ENCODE peak calls at places on chromosome 17, in nine cellular contexts. I, Q, T, S, U, F, C, G and Y are unnamed samples.

GRCh38 chr17:27502526-27503324 is 46.5 kb downstream of the KSR1 start:
- DNase-seq in I (no peak), Q (peak; percentile 80), T (no peak), S (peak; percentile 10), U (peak; percentile 78), F (no peak), C (peak; percentile 87), G (no peak), Y (no peak)

GRCh38 chr17:68197091-68197996 is 50.5 kb upstream of the AMZ2 start:
- DNase-seq in I (peak; percentile 37), Q (no peak), T (no peak), S (no peak), U (no peak), F (no peak), C (no peak), G (peak; percentile 69), Y (no peak)

GRCh38 chr17:81426676-81427445 is 31.6 kb downstream of the BAHCC1 start:
- DNase-seq in I (no peak), Q (no peak), T (no peak), S (no peak), U (no peak), F (no peak), C (no peak), G (no peak), Y (no peak)

GRCh38 chr17:56823848-56824247 is 9.9 kb downstream of the C17orf67 start:
- DNase-seq in I (no peak), Q (no peak), T (no peak), S (no peak), U (no peak), F (no peak), C (peak; percentile 13), G (no peak), Y (no peak)

GRCh38 chr17:40298726-40299125 is 10.3 kb upstream of the RARA start:
- DNase-seq in I (no peak), Q (no peak), T (no peak), S (no peak), U (peak; percentile 20), F (no peak), C (peak; percentile 77), G (no peak), Y (no peak)

GRCh38 chr17:70622382-70623260 is 453.3 kb downstream of the KCNJ2 start:
- DNase-seq in I (peak; percentile 32), Q (no peak), T (no peak), S (peak; percentile 8), U (peak; percentile 15), F (peak; percentile 62), C (peak; percentile 23), G (peak; percentile 77), Y (no peak)

GRCh38 chr17:9959377-9959981 is 54.4 kb upstream of the RCVRN start:
- DNase-seq in I (peak; percentile 78), Q (no peak), T (no peak), S (peak; percentile 25), U (peak; percentile 9), F (peak; percentile 71), C (peak; percentile 63), G (peak; percentile 86), Y (no peak)

GRCh38 chr17:47188266-47188665 is 829 bp downstream of the CDC27 start:
- DNase-seq in I (no peak), Q (no peak), T (no peak), S (peak; percentile 25), U (peak; percentile 59), F (no peak), C (peak; percentile 62), G (no peak), Y (no peak)

GRCh38 chr17:44777394-44778348 is 18.9 kb downstream of the ADAM11 start:
- DNase-seq in I (no peak), Q (no peak), T (no peak), S (no peak), U (no peak), F (no peak), C (no peak), G (no peak), Y (no peak)

GRCh38 chr17:41844971-41845370 is 7.3 kb downstream of the KLHL10 start:
- DNase-seq in I (no peak), Q (no peak), T (no peak), S (no peak), U (no peak), F (no peak), C (no peak), G (no peak), Y (no peak)

GRCh38 chr17:74646231-74646630 is 22.7 kb upstream of the CD300E start:
- DNase-seq in I (peak; percentile 66), Q (no peak), T (no peak), S (no peak), U (peak; percentile 2), F (no peak), C (peak; percentile 5), G (no peak), Y (no peak)

GRCh38 chr17:13943859-13944258 is 125.4 kb upstream of the COX10 start:
- DNase-seq in I (no peak), Q (no peak), T (no peak), S (no peak), U (no peak), F (no peak), C (no peak), G (no peak), Y (no peak)

GRCh38 chr17:41551370-41551769 is 20.5 kb downstream of the KRT9 start:
- DNase-seq in I (no peak), Q (no peak), T (no peak), S (no peak), U (no peak), F (no peak), C (peak; percentile 31), G (no peak), Y (no peak)

GRCh38 chr17:29061036-29061435 is 18.1 kb downstream of the PIPOX start:
- DNase-seq in I (no peak), Q (no peak), T (no peak), S (no peak), U (no peak), F (no peak), C (no peak), G (no peak), Y (no peak)

GRCh38 chr17:18999394-18999793 is 5.2 kb downstream of the FAM83G start:
- DNase-seq in I (no peak), Q (no peak), T (no peak), S (no peak), U (no peak), F (no peak), C (no peak), G (no peak), Y (no peak)

GRCh38 chr17:39664581-39665561 is at the start of gene TCAP:
- DNase-seq in I (no peak), Q (no peak), T (no peak), S (no peak), U (no peak), F (no peak), C (no peak), G (no peak), Y (no peak)

GRCh38 chr17:59534583-59534982 is 30.8 kb upstream of the DHX40 start:
- DNase-seq in I (no peak), Q (no peak), T (no peak), S (no peak), U (no peak), F (no peak), C (no peak), G (no peak), Y (no peak)

DNA sequence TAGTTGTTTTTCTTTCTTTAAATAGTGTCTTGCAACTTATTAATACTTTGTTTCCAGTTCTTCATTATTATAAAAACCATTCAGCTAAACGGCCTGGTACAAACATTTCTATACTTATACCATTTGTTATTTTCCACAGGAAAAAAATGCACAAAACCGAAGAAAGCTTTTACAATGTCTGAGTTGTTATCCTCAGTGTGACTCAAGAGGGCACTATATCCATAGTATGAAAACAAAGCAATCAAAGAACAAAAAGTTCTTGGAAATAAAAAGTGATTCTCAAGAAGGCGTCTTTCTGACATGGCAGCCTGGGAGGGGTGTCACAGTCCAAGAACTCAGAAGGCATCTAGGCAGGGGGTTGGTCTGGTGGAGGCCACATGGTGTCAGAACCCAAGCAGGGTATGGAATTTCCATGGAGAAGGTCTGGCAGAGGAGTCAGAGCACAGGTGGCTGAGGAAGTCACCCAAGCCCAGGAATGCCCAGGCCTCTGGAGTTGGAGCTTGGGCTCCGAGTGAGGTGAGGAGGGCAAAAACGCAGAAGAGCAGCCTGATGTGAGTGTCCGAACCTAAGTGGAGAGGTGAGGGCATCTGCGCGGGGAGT is 70.9 kb upstream of the ATP2A3 start:
- DNase-seq in I (no peak), Q (no peak), T (no peak), S (no peak), U (no peak), F (no peak), C (no peak), G (no peak), Y (no peak)
- TF ChIP-seq CTCF in I (no peak), Q (no peak), T (no peak), S (no peak), U (no peak), F (no peak), C (no peak), G (no peak), Y (no peak)

DNA sequence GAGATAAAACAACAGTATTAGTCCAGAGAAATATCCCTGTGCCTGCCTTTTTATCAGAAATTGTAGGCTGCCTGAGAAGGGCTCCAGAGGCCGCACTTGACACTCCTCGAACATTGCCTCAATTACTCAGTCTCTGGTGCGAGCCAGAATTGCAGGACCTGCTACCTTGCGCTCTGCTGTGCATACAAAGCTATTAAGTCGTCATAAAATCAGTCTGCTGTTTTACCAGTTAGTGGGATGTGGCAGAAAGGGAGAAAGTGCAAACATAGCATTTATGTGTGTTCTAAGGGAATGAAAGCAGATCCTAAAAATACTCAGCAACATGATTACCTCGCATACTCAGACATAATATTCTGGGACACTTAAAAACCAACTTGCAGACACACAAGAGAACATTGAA is 70.6 kb downstream of the TMC6 start:
- DNase-seq in I (no peak), Q (no peak), T (no peak), S (no peak), U (no peak), F (no peak), C (no peak), G (no peak), Y (no peak)
- TF ChIP-seq CTCF in I (no peak), Q (no peak), T (no peak), S (no peak), U (no peak), F (no peak), C (no peak), G (no peak), Y (no peak)

GRCh38 chr17:62149961-62150360 is 84.9 kb upstream of the MED13 start:
- DNase-seq in I (no peak), Q (no peak), T (no peak), S (no peak), U (no peak), F (no peak), C (no peak), G (no peak), Y (no peak)

GRCh38 chr17:62147284-62147683 is 82.2 kb upstream of the MED13 start:
- DNase-seq in I (no peak), Q (no peak), T (no peak), S (no peak), U (no peak), F (no peak), C (no peak), G (no peak), Y (no peak)

GRCh38 chr17:62150471-62150870 is 85.4 kb upstream of the MED13 start:
- DNase-seq in I (no peak), Q (no peak), T (no peak), S (no peak), U (no peak), F (no peak), C (no peak), G (no peak), Y (no peak)
- TF ChIP-seq CTCF in I (no peak), Q (no peak), T (no peak), S (no peak), U (no peak), F (no peak), C (no peak), G (no peak), Y (no peak)

GRCh38 chr17:17395885-17396284 is 80.9 kb upstream of the MED9 start:
- DNase-seq in I (no peak), Q (no peak), T (no peak), S (no peak), U (no peak), F (no peak), C (no peak), G (no peak), Y (no peak)
- TF ChIP-seq CTCF in I (no peak), Q (no peak), T (no peak), S (no peak), U (no peak), F (no peak), C (no peak), G (no peak), Y (no peak)